ENCODE peak calls at places on chromosomes 12 and 14, in five cellular contexts. P, W, Z, N and T are unnamed samples.

GRCh38 chr12:32847287-32847686 is 49.3 kb downstream of the PKP2 start:
- DNase-seq in P (no peak), W (no peak), Z (no peak), N (no peak), T (no peak)

GRCh38 chr12:103571286-103571685 is 15.8 kb upstream of the STAB2 start:
- DNase-seq in P (no peak), W (no peak), Z (no peak), N (no peak), T (no peak)

GRCh38 chr14:37027188-37027824 is 145.1 kb downstream of the SLC25A21 start:
- DNase-seq in P (no peak), W (peak; percentile 40), Z (no peak), N (no peak), T (no peak)

GRCh38 chr14:104735830-104736642 is 12.0 kb downstream of the ADSS1 start:
- DNase-seq in P (no peak), W (no peak), Z (no peak), N (peak; percentile 92), T (peak; percentile 88)

GRCh38 chr14:80705241-80705980 is 236.1 kb downstream of the CEP128 start:
- DNase-seq in P (no peak), W (no peak), Z (no peak), N (no peak), T (no peak)

GRCh38 chr12:52912711-52913423 is 8.0 kb upstream of the KRT8 start:
- DNase-seq in P (no peak), W (no peak), Z (no peak), N (no peak), T (no peak)

GRCh38 chr12:67459173-67459572 is 189.4 kb upstream of the DYRK2 start:
- DNase-seq in P (no peak), W (no peak), Z (no peak), N (no peak), T (peak; percentile 67)

GRCh38 chr12:116990971-116991966 is 80.5 kb downstream of the FBXW8 start:
- DNase-seq in P (no peak), W (peak; percentile 35), Z (no peak), N (no peak), T (peak; percentile 74)

GRCh38 chr12:108777156-108777555 is 45.8 kb upstream of the CORO1C start:
- DNase-seq in P (no peak), W (no peak), Z (no peak), N (no peak), T (no peak)

GRCh38 chr14:105852378-105853088 is 326.1 kb downstream of the TMEM121 start:
- DNase-seq in P (no peak), W (no peak), Z (no peak), N (no peak), T (no peak)

GRCh38 chr12:118358607-118359540 is 13.8 kb downstream of the TAOK3 start:
- DNase-seq in P (no peak), W (no peak), Z (no peak), N (no peak), T (no peak)

GRCh38 chr12:43105426-43105981 is 446.5 kb downstream of the ADAMTS20 start:
- DNase-seq in P (no peak), W (no peak), Z (no peak), N (no peak), T (no peak)

GRCh38 chr12:123398918-123399617 is 15.1 kb downstream of the KMT5A start:
- DNase-seq in P (no peak), W (no peak), Z (no peak), N (peak; percentile 66), T (peak; percentile 43)

GRCh38 chr12:3102721-3103410 is 25.7 kb downstream of the TSPAN9 start:
- DNase-seq in P (no peak), W (no peak), Z (no peak), N (peak; percentile 78), T (no peak)

GRCh38 chr12:45612044-45612794 is 117.3 kb upstream of the ARID2 start:
- DNase-seq in P (no peak), W (peak; percentile 31), Z (peak; percentile 80), N (no peak), T (peak; percentile 3)

GRCh38 chr12:65962921-65963883 is 138.9 kb downstream of the HMGA2 start:
- DNase-seq in P (no peak), W (no peak), Z (no peak), N (no peak), T (no peak)

GRCh38 chr14:102545461-102546265 is 36.1 kb upstream of the ANKRD9 start:
- DNase-seq in P (no peak), W (peak; percentile 54), Z (no peak), N (no peak), T (peak; percentile 74)